ENCODE peak calls at places on chromosomes 13 and 19, in six cellular contexts. One of them, this sample, is unnamed.

GRCh38 chr19:33767898-33768413 is 28.7 kb upstream of the KCTD15 start:
- DNase-seq in effector memory CD4-positive, alpha-beta T cell: no peak
- DNase-seq in RWPE1: no peak
- DNase-seq in GM18507: no peak
- DNase-seq in cardiac fibroblast: peak; percentile 26
- DNase-seq in stimulated activated CD8-positive, alpha-beta memory T cell treated with anti-CD3 and anti-CD28 coated beads, Interleukin-7, amount 100 ng/mL, for 4 hours: no peak
- DNase-seq in this sample: no peak

GRCh38 chr13:40517486-40518311 is 148.7 kb downstream of the FOXO1 start:
- DNase-seq in cardiac fibroblast: no peak
- DNase-seq in effector memory CD4-positive, alpha-beta T cell: no peak
- DNase-seq in GM18507: no peak
- DNase-seq in stimulated activated CD8-positive, alpha-beta memory T cell treated with anti-CD3 and anti-CD28 coated beads, Interleukin-7, amount 100 ng/mL, for 4 hours: no peak
- DNase-seq in RWPE1: no peak
- DNase-seq in this sample: no peak

GRCh38 chr19:6379744-6380143 is 4.0 kb upstream of the PSPN start:
- DNase-seq in GM18507: no peak
- DNase-seq in RWPE1: no peak
- DNase-seq in stimulated activated CD8-positive, alpha-beta memory T cell treated with anti-CD3 and anti-CD28 coated beads, Interleukin-7, amount 100 ng/mL, for 4 hours: no peak
- DNase-seq in effector memory CD4-positive, alpha-beta T cell: no peak
- DNase-seq in cardiac fibroblast: no peak
- DNase-seq in this sample: no peak

GRCh38 chr13:64069892-64070291 is 2654.2 kb upstream of the PCDH20 start:
- DNase-seq in stimulated activated CD8-positive, alpha-beta memory T cell treated with anti-CD3 and anti-CD28 coated beads, Interleukin-7, amount 100 ng/mL, for 4 hours: no peak
- DNase-seq in GM18507: no peak
- DNase-seq in RWPE1: no peak
- DNase-seq in cardiac fibroblast: no peak
- DNase-seq in effector memory CD4-positive, alpha-beta T cell: no peak
- DNase-seq in this sample: no peak

GRCh38 chr19:17334414-17335409 is at the start of gene ANO8:
- DNase-seq in effector memory CD4-positive, alpha-beta T cell: peak; percentile 87
- DNase-seq in stimulated activated CD8-positive, alpha-beta memory T cell treated with anti-CD3 and anti-CD28 coated beads, Interleukin-7, amount 100 ng/mL, for 4 hours: peak; percentile 93
- DNase-seq in GM18507: peak; percentile 79
- DNase-seq in cardiac fibroblast: peak; percentile 99
- DNase-seq in RWPE1: peak; percentile 91
- DNase-seq in this sample: peak; percentile 96

GRCh38 chr13:35165205-35165604 is 223.1 kb downstream of the NBEA start:
- DNase-seq in RWPE1: no peak
- DNase-seq in GM18507: no peak
- DNase-seq in effector memory CD4-positive, alpha-beta T cell: no peak
- DNase-seq in stimulated activated CD8-positive, alpha-beta memory T cell treated with anti-CD3 and anti-CD28 coated beads, Interleukin-7, amount 100 ng/mL, for 4 hours: no peak
- DNase-seq in cardiac fibroblast: no peak
- DNase-seq in this sample: no peak

GRCh38 chr19:8357007-8357521 is 6.9 kb upstream of the ANGPTL4 start:
- DNase-seq in stimulated activated CD8-positive, alpha-beta memory T cell treated with anti-CD3 and anti-CD28 coated beads, Interleukin-7, amount 100 ng/mL, for 4 hours: no peak
- DNase-seq in RWPE1: no peak
- DNase-seq in cardiac fibroblast: peak; percentile 52
- DNase-seq in GM18507: no peak
- DNase-seq in effector memory CD4-positive, alpha-beta T cell: no peak
- DNase-seq in this sample: no peak

GRCh38 chr19:52685811-52686210 is 47.7 kb upstream of the ZNF83 start:
- DNase-seq in RWPE1: no peak
- DNase-seq in cardiac fibroblast: no peak
- DNase-seq in GM18507: no peak
- DNase-seq in stimulated activated CD8-positive, alpha-beta memory T cell treated with anti-CD3 and anti-CD28 coated beads, Interleukin-7, amount 100 ng/mL, for 4 hours: no peak
- DNase-seq in effector memory CD4-positive, alpha-beta T cell: no peak
- DNase-seq in this sample: no peak

GRCh38 chr19:9836021-9836420 is 903 bp downstream of the PIN1 start:
- DNase-seq in effector memory CD4-positive, alpha-beta T cell: no peak
- DNase-seq in GM18507: no peak
- DNase-seq in cardiac fibroblast: peak; percentile 36
- DNase-seq in RWPE1: no peak
- DNase-seq in stimulated activated CD8-positive, alpha-beta memory T cell treated with anti-CD3 and anti-CD28 coated beads, Interleukin-7, amount 100 ng/mL, for 4 hours: no peak
- DNase-seq in this sample: no peak

GRCh38 chr13:109256866-109257760 is 529.3 kb downstream of the IRS2 start:
- DNase-seq in cardiac fibroblast: peak; percentile 100
- DNase-seq in stimulated activated CD8-positive, alpha-beta memory T cell treated with anti-CD3 and anti-CD28 coated beads, Interleukin-7, amount 100 ng/mL, for 4 hours: no peak
- DNase-seq in RWPE1: peak; percentile 87
- DNase-seq in GM18507: no peak
- DNase-seq in effector memory CD4-positive, alpha-beta T cell: no peak
- DNase-seq in this sample: peak; percentile 67

GRCh38 chr19:57241181-57241580 is 749 bp downstream of the ZNF805 start:
- DNase-seq in GM18507: no peak
- DNase-seq in stimulated activated CD8-positive, alpha-beta memory T cell treated with anti-CD3 and anti-CD28 coated beads, Interleukin-7, amount 100 ng/mL, for 4 hours: no peak
- DNase-seq in RWPE1: no peak
- DNase-seq in effector memory CD4-positive, alpha-beta T cell: no peak
- DNase-seq in cardiac fibroblast: peak; percentile 30
- DNase-seq in this sample: no peak

This sample was measured in H4.